ENCODE peak calls at places on chromosomes 12 and 14, in seven cellular contexts. One of them, this sample, is unnamed.

GRCh38 chr14:87052646-87053225 is 940.2 kb downstream of the GALC start:
- DNase-seq in HFF-Myc: no peak
- DNase-seq in adrenal gland: no peak
- DNase-seq in stimulated activated CD4-positive, alpha-beta T cell treated with anti-CD3 and anti-CD28 coated beads, Interleukin-2, amount 100 ng/mL, for 48 hours: no peak
- DNase-seq in endodermal cell: no peak
- DNase-seq in neural crest cell: no peak
- DNase-seq in HTR-8/SVneo: no peak
- DNase-seq in this sample: no peak

GRCh38 chr14:55411426-55412389 is at the start of gene ATG14:
- DNase-seq in neural crest cell: peak; percentile 75
- DNase-seq in stimulated activated CD4-positive, alpha-beta T cell treated with anti-CD3 and anti-CD28 coated beads, Interleukin-2, amount 100 ng/mL, for 48 hours: peak; percentile 61
- DNase-seq in endodermal cell: peak; percentile 95
- DNase-seq in adrenal gland: peak; percentile 91
- DNase-seq in HTR-8/SVneo: peak; percentile 95
- DNase-seq in HFF-Myc: peak; percentile 61
- DNase-seq in this sample: peak; percentile 93

GRCh38 chr14:55626131-55626530 is 46.1 kb downstream of the KTN1 start:
- DNase-seq in HTR-8/SVneo: no peak
- DNase-seq in stimulated activated CD4-positive, alpha-beta T cell treated with anti-CD3 and anti-CD28 coated beads, Interleukin-2, amount 100 ng/mL, for 48 hours: no peak
- DNase-seq in adrenal gland: no peak
- DNase-seq in HFF-Myc: no peak
- DNase-seq in neural crest cell: no peak
- DNase-seq in endodermal cell: no peak
- DNase-seq in this sample: no peak

GRCh38 chr14:98906123-98906995 is 365.6 kb downstream of the BCL11B start:
- DNase-seq in HTR-8/SVneo: no peak
- DNase-seq in neural crest cell: no peak
- DNase-seq in endodermal cell: no peak
- DNase-seq in HFF-Myc: no peak
- DNase-seq in adrenal gland: no peak
- DNase-seq in stimulated activated CD4-positive, alpha-beta T cell treated with anti-CD3 and anti-CD28 coated beads, Interleukin-2, amount 100 ng/mL, for 48 hours: no peak
- DNase-seq in this sample: peak; percentile 72

GRCh38 chr12:21459474-21459873 is 22.0 kb downstream of the PYROXD1 start:
- DNase-seq in adrenal gland: no peak
- DNase-seq in endodermal cell: no peak
- DNase-seq in HFF-Myc: no peak
- DNase-seq in neural crest cell: no peak
- DNase-seq in stimulated activated CD4-positive, alpha-beta T cell treated with anti-CD3 and anti-CD28 coated beads, Interleukin-2, amount 100 ng/mL, for 48 hours: no peak
- DNase-seq in HTR-8/SVneo: no peak
- DNase-seq in this sample: no peak

GRCh38 chr12:132506730-132507538 is 17.0 kb downstream of the FBRSL1 start:
- DNase-seq in HTR-8/SVneo: peak; percentile 51
- DNase-seq in stimulated activated CD4-positive, alpha-beta T cell treated with anti-CD3 and anti-CD28 coated beads, Interleukin-2, amount 100 ng/mL, for 48 hours: peak; percentile 57
- DNase-seq in adrenal gland: peak; percentile 93
- DNase-seq in neural crest cell: peak; percentile 52
- DNase-seq in HFF-Myc: peak; percentile 61
- DNase-seq in endodermal cell: peak; percentile 79
- DNase-seq in this sample: peak; percentile 67

GRCh38 chr12:29427964-29428363 is 47.0 kb upstream of the ERGIC2 start:
- DNase-seq in endodermal cell: peak; percentile 55
- DNase-seq in HFF-Myc: no peak
- DNase-seq in HTR-8/SVneo: no peak
- DNase-seq in stimulated activated CD4-positive, alpha-beta T cell treated with anti-CD3 and anti-CD28 coated beads, Interleukin-2, amount 100 ng/mL, for 48 hours: no peak
- DNase-seq in adrenal gland: no peak
- DNase-seq in neural crest cell: no peak
- DNase-seq in this sample: no peak

GRCh38 chr14:69479696-69480095 is 4.8 kb upstream of the PLEKHD1 start:
- DNase-seq in endodermal cell: no peak
- DNase-seq in neural crest cell: no peak
- DNase-seq in HFF-Myc: no peak
- DNase-seq in HTR-8/SVneo: no peak
- DNase-seq in stimulated activated CD4-positive, alpha-beta T cell treated with anti-CD3 and anti-CD28 coated beads, Interleukin-2, amount 100 ng/mL, for 48 hours: no peak
- DNase-seq in adrenal gland: no peak
- DNase-seq in this sample: no peak

GRCh38 chr14:62081956-62082355 is 319.7 kb downstream of the SNAPC1 start:
- DNase-seq in stimulated activated CD4-positive, alpha-beta T cell treated with anti-CD3 and anti-CD28 coated beads, Interleukin-2, amount 100 ng/mL, for 48 hours: no peak
- DNase-seq in HTR-8/SVneo: no peak
- DNase-seq in adrenal gland: no peak
- DNase-seq in endodermal cell: no peak
- DNase-seq in HFF-Myc: no peak
- DNase-seq in neural crest cell: no peak
- DNase-seq in this sample: no peak

GRCh38 chr12:107622005-107622404 is 63.6 kb upstream of the PWP1 start:
- DNase-seq in neural crest cell: peak; percentile 21
- DNase-seq in stimulated activated CD4-positive, alpha-beta T cell treated with anti-CD3 and anti-CD28 coated beads, Interleukin-2, amount 100 ng/mL, for 48 hours: no peak
- DNase-seq in HFF-Myc: no peak
- DNase-seq in HTR-8/SVneo: peak; percentile 24
- DNase-seq in adrenal gland: no peak
- DNase-seq in endodermal cell: peak; percentile 87
- DNase-seq in this sample: no peak